ENCODE peak calls at places on chromosome 9, in seven cellular contexts. One of them, this sample, is unnamed.

GRCh38 chr9:134386951-134387831 is 60.9 kb downstream of the RXRA start:
- DNase-seq in psoas muscle: no peak
- DNase-seq in PC-3: no peak
- DNase-seq in stomach: peak
- DNase-seq in CD8-positive, alpha-beta T cell: no peak
- DNase-seq in fibroblast of the aortic adventitia: no peak
- DNase-seq in lower lobe of right lung: no peak
- DNase-seq in this sample: no peak

GRCh38 chr9:1018121-1018520 is 32.0 kb upstream of the DMRT2 start:
- DNase-seq in psoas muscle: peak
- DNase-seq in PC-3: peak
- DNase-seq in stomach: no peak
- DNase-seq in CD8-positive, alpha-beta T cell: no peak
- DNase-seq in fibroblast of the aortic adventitia: peak
- DNase-seq in lower lobe of right lung: no peak
- DNase-seq in this sample: no peak

GRCh38 chr9:35729700-35730485 is 2.1 kb downstream of the TLN1 start:
- DNase-seq in psoas muscle: peak
- DNase-seq in PC-3: peak
- DNase-seq in stomach: peak
- DNase-seq in CD8-positive, alpha-beta T cell: no peak
- DNase-seq in fibroblast of the aortic adventitia: peak
- DNase-seq in lower lobe of right lung: peak
- DNase-seq in this sample: peak

GRCh38 chr9:120532475-120532874 is 47.5 kb downstream of the CDK5RAP2 start:
- DNase-seq in psoas muscle: peak
- DNase-seq in PC-3: peak
- DNase-seq in stomach: peak
- DNase-seq in CD8-positive, alpha-beta T cell: no peak
- DNase-seq in fibroblast of the aortic adventitia: peak
- DNase-seq in lower lobe of right lung: peak
- DNase-seq in this sample: no peak

GRCh38 chr9:134428559-134428958 is 102.3 kb downstream of the RXRA start:
- DNase-seq in psoas muscle: no peak
- DNase-seq in PC-3: no peak
- DNase-seq in stomach: no peak
- DNase-seq in CD8-positive, alpha-beta T cell: no peak
- DNase-seq in fibroblast of the aortic adventitia: no peak
- DNase-seq in lower lobe of right lung: no peak
- DNase-seq in this sample: no peak

GRCh38 chr9:134381671-134382505 is 55.6 kb downstream of the RXRA start:
- DNase-seq in psoas muscle: no peak
- DNase-seq in PC-3: no peak
- DNase-seq in stomach: no peak
- DNase-seq in CD8-positive, alpha-beta T cell: peak
- DNase-seq in fibroblast of the aortic adventitia: no peak
- DNase-seq in lower lobe of right lung: peak
- DNase-seq in this sample: no peak

GRCh38 chr9:6864102-6864501 is 106.3 kb downstream of the KDM4C start:
- DNase-seq in psoas muscle: no peak
- DNase-seq in PC-3: no peak
- DNase-seq in stomach: no peak
- DNase-seq in CD8-positive, alpha-beta T cell: no peak
- DNase-seq in fibroblast of the aortic adventitia: no peak
- DNase-seq in lower lobe of right lung: no peak
- DNase-seq in this sample: no peak

GRCh38 chr9:121963542-121963995 is 129.5 kb downstream of the TTLL11 start:
- DNase-seq in psoas muscle: no peak
- DNase-seq in PC-3: peak
- DNase-seq in stomach: no peak
- DNase-seq in CD8-positive, alpha-beta T cell: no peak
- DNase-seq in fibroblast of the aortic adventitia: no peak
- DNase-seq in lower lobe of right lung: no peak
- DNase-seq in this sample: peak

GRCh38 chr9:14316574-14317304 is 2.8 kb upstream of the NFIB start:
- DNase-seq in psoas muscle: no peak
- DNase-seq in PC-3: no peak
- DNase-seq in stomach: no peak
- DNase-seq in CD8-positive, alpha-beta T cell: no peak
- DNase-seq in fibroblast of the aortic adventitia: peak
- DNase-seq in lower lobe of right lung: no peak
- DNase-seq in this sample: no peak

GRCh38 chr9:30075022-30075421 is 2309.4 kb upstream of the ACO1 start:
- DNase-seq in psoas muscle: no peak
- DNase-seq in PC-3: no peak
- DNase-seq in stomach: no peak
- DNase-seq in CD8-positive, alpha-beta T cell: no peak
- DNase-seq in fibroblast of the aortic adventitia: no peak
- DNase-seq in lower lobe of right lung: no peak
- DNase-seq in this sample: no peak

GRCh38 chr9:22112870-22113846 is 104.1 kb upstream of the CDKN2B start:
- DNase-seq in psoas muscle: no peak
- DNase-seq in PC-3: no peak
- DNase-seq in stomach: no peak
- DNase-seq in CD8-positive, alpha-beta T cell: no peak
- DNase-seq in fibroblast of the aortic adventitia: no peak
- DNase-seq in lower lobe of right lung: no peak
- DNase-seq in this sample: no peak

GRCh38 chr9:95067888-95068287 is 249.6 kb downstream of the FANCC start:
- DNase-seq in psoas muscle: no peak
- DNase-seq in PC-3: no peak
- DNase-seq in stomach: no peak
- DNase-seq in CD8-positive, alpha-beta T cell: no peak
- DNase-seq in fibroblast of the aortic adventitia: peak
- DNase-seq in lower lobe of right lung: no peak
- DNase-seq in this sample: no peak

GRCh38 chr9:16022228-16022627 is 469.4 kb downstream of the CCDC171 start:
- DNase-seq in psoas muscle: no peak
- DNase-seq in PC-3: no peak
- DNase-seq in stomach: no peak
- DNase-seq in CD8-positive, alpha-beta T cell: no peak
- DNase-seq in fibroblast of the aortic adventitia: no peak
- DNase-seq in lower lobe of right lung: no peak
- DNase-seq in this sample: no peak

GRCh38 chr9:9598723-9599122 is 1014.1 kb downstream of the PTPRD start:
- DNase-seq in psoas muscle: no peak
- DNase-seq in PC-3: no peak
- DNase-seq in stomach: no peak
- DNase-seq in CD8-positive, alpha-beta T cell: no peak
- DNase-seq in fibroblast of the aortic adventitia: no peak
- DNase-seq in lower lobe of right lung: no peak
- DNase-seq in this sample: no peak

GRCh38 chr9:76603448-76603895 is 144.5 kb downstream of the GCNT1 start:
- DNase-seq in psoas muscle: no peak
- DNase-seq in PC-3: no peak
- DNase-seq in stomach: no peak
- DNase-seq in CD8-positive, alpha-beta T cell: no peak
- DNase-seq in fibroblast of the aortic adventitia: peak
- DNase-seq in lower lobe of right lung: no peak
- DNase-seq in this sample: no peak

GRCh38 chr9:130663258-130664171 is 879 bp upstream of the PRDM12 start:
- DNase-seq in psoas muscle: no peak
- DNase-seq in PC-3: no peak
- DNase-seq in stomach: no peak
- DNase-seq in CD8-positive, alpha-beta T cell: no peak
- DNase-seq in fibroblast of the aortic adventitia: no peak
- DNase-seq in lower lobe of right lung: no peak
- DNase-seq in this sample: no peak

GRCh38 chr9:76400534-76401096 is 6.4 kb upstream of the RFK start:
- DNase-seq in psoas muscle: no peak
- DNase-seq in PC-3: peak
- DNase-seq in stomach: no peak
- DNase-seq in CD8-positive, alpha-beta T cell: no peak
- DNase-seq in fibroblast of the aortic adventitia: no peak
- DNase-seq in lower lobe of right lung: no peak
- DNase-seq in this sample: no peak

GRCh38 chr9:21031091-21031817 is at the start of gene HACD4:
- DNase-seq in psoas muscle: peak
- DNase-seq in PC-3: no peak
- DNase-seq in stomach: peak
- DNase-seq in CD8-positive, alpha-beta T cell: peak
- DNase-seq in fibroblast of the aortic adventitia: peak
- DNase-seq in lower lobe of right lung: peak
- DNase-seq in this sample: no peak

GRCh38 chr9:113563856-113564514 is 100.5 kb downstream of the RGS3 start:
- DNase-seq in psoas muscle: no peak
- DNase-seq in PC-3: no peak
- DNase-seq in stomach: no peak
- DNase-seq in CD8-positive, alpha-beta T cell: no peak
- DNase-seq in fibroblast of the aortic adventitia: no peak
- DNase-seq in lower lobe of right lung: no peak
- DNase-seq in this sample: no peak

GRCh38 chr9:94922098-94922607 is 195.7 kb downstream of the AOPEP start:
- DNase-seq in psoas muscle: peak
- DNase-seq in PC-3: peak
- DNase-seq in stomach: no peak
- DNase-seq in CD8-positive, alpha-beta T cell: no peak
- DNase-seq in fibroblast of the aortic adventitia: peak
- DNase-seq in lower lobe of right lung: peak
- DNase-seq in this sample: peak

GRCh38 chr9:14661421-14662059 is 31.7 kb downstream of the ZDHHC21 start:
- DNase-seq in psoas muscle: no peak
- DNase-seq in PC-3: peak
- DNase-seq in stomach: no peak
- DNase-seq in CD8-positive, alpha-beta T cell: no peak
- DNase-seq in fibroblast of the aortic adventitia: peak
- DNase-seq in lower lobe of right lung: no peak
- DNase-seq in this sample: no peak

GRCh38 chr9:134839441-134840125 is 41.0 kb upstream of the FCN2 start:
- DNase-seq in psoas muscle: peak
- DNase-seq in PC-3: no peak
- DNase-seq in stomach: no peak
- DNase-seq in CD8-positive, alpha-beta T cell: no peak
- DNase-seq in fibroblast of the aortic adventitia: no peak
- DNase-seq in lower lobe of right lung: no peak
- DNase-seq in this sample: no peak

GRCh38 chr9:38066167-38066906 is 2.7 kb downstream of the SHB start:
- DNase-seq in psoas muscle: no peak
- DNase-seq in PC-3: peak
- DNase-seq in stomach: no peak
- DNase-seq in CD8-positive, alpha-beta T cell: no peak
- DNase-seq in fibroblast of the aortic adventitia: no peak
- DNase-seq in lower lobe of right lung: no peak
- DNase-seq in this sample: no peak

GRCh38 chr9:134811079-134811672 is 69.4 kb upstream of the FCN2 start:
- DNase-seq in psoas muscle: no peak
- DNase-seq in PC-3: no peak
- DNase-seq in stomach: no peak
- DNase-seq in CD8-positive, alpha-beta T cell: no peak
- DNase-seq in fibroblast of the aortic adventitia: no peak
- DNase-seq in lower lobe of right lung: no peak
- DNase-seq in this sample: no peak

GRCh38 chr9:71850996-71851395 is 60.0 kb downstream of the ABHD17B start:
- DNase-seq in psoas muscle: no peak
- DNase-seq in PC-3: no peak
- DNase-seq in stomach: no peak
- DNase-seq in CD8-positive, alpha-beta T cell: no peak
- DNase-seq in fibroblast of the aortic adventitia: no peak
- DNase-seq in lower lobe of right lung: no peak
- DNase-seq in this sample: no peak

GRCh38 chr9:127955294-127956015 is 17.8 kb upstream of the DPM2 start:
- DNase-seq in psoas muscle: peak
- DNase-seq in PC-3: peak
- DNase-seq in stomach: peak
- DNase-seq in CD8-positive, alpha-beta T cell: peak
- DNase-seq in fibroblast of the aortic adventitia: no peak
- DNase-seq in lower lobe of right lung: peak
- DNase-seq in this sample: no peak
- TF ChIP-seq CTCF in psoas muscle: peak
- TF ChIP-seq CTCF in PC-3: peak
- TF ChIP-seq CTCF in stomach: peak
- TF ChIP-seq CTCF in CD8-positive, alpha-beta T cell: peak
- TF ChIP-seq CTCF in fibroblast of the aortic adventitia: peak
- TF ChIP-seq CTCF in lower lobe of right lung: peak
- TF ChIP-seq CTCF in this sample: no peak

DNA sequence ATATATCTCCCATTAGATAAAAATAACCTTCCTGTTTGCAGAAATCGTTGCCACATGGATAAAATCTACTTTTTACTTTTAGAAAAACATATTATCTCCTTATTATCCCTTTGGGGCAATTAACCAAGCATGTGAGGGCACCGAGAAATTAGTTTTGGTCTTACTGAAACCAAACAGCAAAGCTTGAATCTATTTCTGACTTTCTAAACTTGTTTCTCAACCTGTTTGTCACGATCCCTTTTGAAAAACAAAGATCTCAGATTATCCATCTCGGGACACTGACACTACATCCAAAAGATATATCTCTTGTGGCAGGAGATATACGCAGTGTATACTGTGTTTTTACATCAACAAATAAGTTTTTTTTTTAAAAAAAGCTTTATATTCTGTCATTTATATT is 2.3 kb downstream of the TUT7 start:
- DNase-seq in psoas muscle: no peak
- DNase-seq in PC-3: no peak
- DNase-seq in stomach: no peak
- DNase-seq in CD8-positive, alpha-beta T cell: no peak
- DNase-seq in fibroblast of the aortic adventitia: no peak
- DNase-seq in lower lobe of right lung: no peak
- DNase-seq in this sample: no peak
- H3K4me3 ChIP-seq in psoas muscle: peak
- H3K4me3 ChIP-seq in PC-3: peak
- H3K4me3 ChIP-seq in stomach: peak
- H3K4me3 ChIP-seq in CD8-positive, alpha-beta T cell: no peak
- H3K4me3 ChIP-seq in fibroblast of the aortic adventitia: peak
- H3K4me3 ChIP-seq in lower lobe of right lung: peak
- H3K4me3 ChIP-seq in this sample: peak

GRCh38 chr9:133256057-133256461 is 18.9 kb downstream of the ABO start:
- DNase-seq in psoas muscle: no peak
- DNase-seq in PC-3: no peak
- DNase-seq in stomach: no peak
- DNase-seq in CD8-positive, alpha-beta T cell: no peak
- DNase-seq in fibroblast of the aortic adventitia: no peak
- DNase-seq in lower lobe of right lung: no peak
- DNase-seq in this sample: no peak

GRCh38 chr9:133258061-133259015 is 16.7 kb downstream of the ABO start:
- DNase-seq in psoas muscle: no peak
- DNase-seq in PC-3: no peak
- DNase-seq in stomach: no peak
- DNase-seq in CD8-positive, alpha-beta T cell: no peak
- DNase-seq in fibroblast of the aortic adventitia: no peak
- DNase-seq in lower lobe of right lung: no peak
- DNase-seq in this sample: no peak

GRCh38 chr9:133256686-133257091 is 18.3 kb downstream of the ABO start:
- DNase-seq in psoas muscle: no peak
- DNase-seq in PC-3: no peak
- DNase-seq in stomach: no peak
- DNase-seq in CD8-positive, alpha-beta T cell: no peak
- DNase-seq in fibroblast of the aortic adventitia: no peak
- DNase-seq in lower lobe of right lung: no peak
- DNase-seq in this sample: no peak

GRCh38 chr9:133255371-133255940 is 19.5 kb downstream of the ABO start:
- DNase-seq in psoas muscle: no peak
- DNase-seq in PC-3: no peak
- DNase-seq in stomach: no peak
- DNase-seq in CD8-positive, alpha-beta T cell: no peak
- DNase-seq in fibroblast of the aortic adventitia: no peak
- DNase-seq in lower lobe of right lung: no peak
- DNase-seq in this sample: no peak

GRCh38 chr9:133257398-133258053 is 17.5 kb downstream of the ABO start:
- DNase-seq in psoas muscle: no peak
- DNase-seq in PC-3: no peak
- DNase-seq in stomach: peak
- DNase-seq in CD8-positive, alpha-beta T cell: no peak
- DNase-seq in fibroblast of the aortic adventitia: no peak
- DNase-seq in lower lobe of right lung: no peak
- DNase-seq in this sample: no peak
- TF ChIP-seq CTCF in psoas muscle: no peak
- TF ChIP-seq CTCF in PC-3: no peak
- TF ChIP-seq CTCF in stomach: no peak
- TF ChIP-seq CTCF in CD8-positive, alpha-beta T cell: no peak
- TF ChIP-seq CTCF in fibroblast of the aortic adventitia: no peak
- TF ChIP-seq CTCF in lower lobe of right lung: no peak
- TF ChIP-seq CTCF in this sample: no peak

GRCh38 chr9:137112564-137113384 is 1.8 kb downstream of the DPP7 start:
- DNase-seq in psoas muscle: no peak
- DNase-seq in PC-3: no peak
- DNase-seq in stomach: no peak
- DNase-seq in CD8-positive, alpha-beta T cell: no peak
- DNase-seq in fibroblast of the aortic adventitia: no peak
- DNase-seq in lower lobe of right lung: no peak
- DNase-seq in this sample: no peak
- H3K4me3 ChIP-seq in psoas muscle: no peak
- H3K4me3 ChIP-seq in PC-3: no peak
- H3K4me3 ChIP-seq in stomach: no peak
- H3K4me3 ChIP-seq in CD8-positive, alpha-beta T cell: no peak
- H3K4me3 ChIP-seq in fibroblast of the aortic adventitia: no peak
- H3K4me3 ChIP-seq in lower lobe of right lung: no peak
- H3K4me3 ChIP-seq in this sample: no peak